ENCODE peak calls at places on chromosomes 4 and X, in seven cellular contexts. One of them, this sample, is unnamed.
A peak's percentile ranks its signal among the peaks of the same experiment; 100 is the strongest.

GRCh38 chr4:152920768-152921167 is 15.4 kb upstream of the FHDC1 start:
- DNase-seq in MCF 10A: peak; percentile 43
- DNase-seq in activated gamma-delta T cell treated with Interleukin-2 at 50 U/mL for 16 hours: no peak
- DNase-seq in fibroblast of mammary gland: peak; percentile 59
- DNase-seq in AG08396: no peak
- DNase-seq in endothelial cell: no peak
- DNase-seq in GM04504: no peak
- DNase-seq in this sample: no peak

GRCh38 chrX:16874458-16875095 is 4.4 kb upstream of the RBBP7 start:
- DNase-seq in MCF 10A: no peak
- DNase-seq in activated gamma-delta T cell treated with Interleukin-2 at 50 U/mL for 16 hours: no peak
- DNase-seq in fibroblast of mammary gland: no peak
- DNase-seq in AG08396: no peak
- DNase-seq in endothelial cell: no peak
- DNase-seq in GM04504: no peak
- DNase-seq in this sample: no peak

GRCh38 chr4:159594576-159594975 is 491.7 kb downstream of the RAPGEF2 start:
- DNase-seq in MCF 10A: no peak
- DNase-seq in activated gamma-delta T cell treated with Interleukin-2 at 50 U/mL for 16 hours: no peak
- DNase-seq in fibroblast of mammary gland: no peak
- DNase-seq in AG08396: no peak
- DNase-seq in endothelial cell: no peak
- DNase-seq in GM04504: no peak
- DNase-seq in this sample: no peak

GRCh38 chr4:6772223-6772928 is 10.2 kb upstream of the KIAA0232 start:
- DNase-seq in MCF 10A: peak; percentile 55
- DNase-seq in activated gamma-delta T cell treated with Interleukin-2 at 50 U/mL for 16 hours: no peak
- DNase-seq in fibroblast of mammary gland: no peak
- DNase-seq in AG08396: no peak
- DNase-seq in endothelial cell: no peak
- DNase-seq in GM04504: no peak
- DNase-seq in this sample: no peak

GRCh38 chr4:91826186-91826585 is 477.6 kb upstream of the GRID2 start:
- DNase-seq in MCF 10A: peak; percentile 66
- DNase-seq in activated gamma-delta T cell treated with Interleukin-2 at 50 U/mL for 16 hours: no peak
- DNase-seq in fibroblast of mammary gland: no peak
- DNase-seq in AG08396: no peak
- DNase-seq in endothelial cell: no peak
- DNase-seq in GM04504: peak; percentile 7
- DNase-seq in this sample: peak; percentile 72

GRCh38 chr4:89610236-89610635 is 226.7 kb downstream of the SNCA start:
- DNase-seq in MCF 10A: no peak
- DNase-seq in activated gamma-delta T cell treated with Interleukin-2 at 50 U/mL for 16 hours: no peak
- DNase-seq in fibroblast of mammary gland: no peak
- DNase-seq in AG08396: no peak
- DNase-seq in endothelial cell: no peak
- DNase-seq in GM04504: no peak
- DNase-seq in this sample: no peak

GRCh38 chr4:6343950-6344408 is 74.3 kb downstream of the WFS1 start:
- DNase-seq in MCF 10A: peak; percentile 84
- DNase-seq in activated gamma-delta T cell treated with Interleukin-2 at 50 U/mL for 16 hours: no peak
- DNase-seq in fibroblast of mammary gland: peak; percentile 87
- DNase-seq in AG08396: peak; percentile 55
- DNase-seq in endothelial cell: no peak
- DNase-seq in GM04504: peak; percentile 34
- DNase-seq in this sample: peak; percentile 60

GRCh38 chr4:168645933-168646768 is 149.3 kb downstream of the PALLD start:
- DNase-seq in MCF 10A: peak; percentile 20
- DNase-seq in activated gamma-delta T cell treated with Interleukin-2 at 50 U/mL for 16 hours: no peak
- DNase-seq in fibroblast of mammary gland: no peak
- DNase-seq in AG08396: no peak
- DNase-seq in endothelial cell: no peak
- DNase-seq in GM04504: no peak
- DNase-seq in this sample: no peak

GRCh38 chr4:141705048-141705746 is 68.8 kb downstream of the IL15 start:
- DNase-seq in MCF 10A: no peak
- DNase-seq in activated gamma-delta T cell treated with Interleukin-2 at 50 U/mL for 16 hours: no peak
- DNase-seq in fibroblast of mammary gland: no peak
- DNase-seq in AG08396: no peak
- DNase-seq in endothelial cell: no peak
- DNase-seq in GM04504: no peak
- DNase-seq in this sample: no peak

GRCh38 chr4:19913670-19914069 is 338.0 kb upstream of the SLIT2 start:
- DNase-seq in MCF 10A: no peak
- DNase-seq in activated gamma-delta T cell treated with Interleukin-2 at 50 U/mL for 16 hours: no peak
- DNase-seq in fibroblast of mammary gland: no peak
- DNase-seq in AG08396: no peak
- DNase-seq in endothelial cell: no peak
- DNase-seq in GM04504: no peak
- DNase-seq in this sample: peak; percentile 2

GRCh38 chr4:37951465-37952352 is 8.5 kb upstream of the PTTG2 start:
- DNase-seq in MCF 10A: no peak
- DNase-seq in activated gamma-delta T cell treated with Interleukin-2 at 50 U/mL for 16 hours: no peak
- DNase-seq in fibroblast of mammary gland: no peak
- DNase-seq in AG08396: no peak
- DNase-seq in endothelial cell: no peak
- DNase-seq in GM04504: no peak
- DNase-seq in this sample: no peak

GRCh38 chrX:68853665-68854251 is 24.9 kb downstream of the EFNB1 start:
- DNase-seq in MCF 10A: no peak
- DNase-seq in activated gamma-delta T cell treated with Interleukin-2 at 50 U/mL for 16 hours: no peak
- DNase-seq in fibroblast of mammary gland: no peak
- DNase-seq in AG08396: no peak
- DNase-seq in endothelial cell: no peak
- DNase-seq in GM04504: no peak
- DNase-seq in this sample: no peak

GRCh38 chr4:185305979-185306442 is 89.7 kb downstream of the LRP2BP start:
- DNase-seq in MCF 10A: peak; percentile 47
- DNase-seq in activated gamma-delta T cell treated with Interleukin-2 at 50 U/mL for 16 hours: no peak
- DNase-seq in fibroblast of mammary gland: peak; percentile 93
- DNase-seq in AG08396: peak; percentile 62
- DNase-seq in endothelial cell: no peak
- DNase-seq in GM04504: peak; percentile 93
- DNase-seq in this sample: peak; percentile 79

GRCh38 chr4:128130621-128131020 is 69.5 kb downstream of the LARP1B start:
- DNase-seq in MCF 10A: peak; percentile 1
- DNase-seq in activated gamma-delta T cell treated with Interleukin-2 at 50 U/mL for 16 hours: no peak
- DNase-seq in fibroblast of mammary gland: no peak
- DNase-seq in AG08396: no peak
- DNase-seq in endothelial cell: no peak
- DNase-seq in GM04504: no peak
- DNase-seq in this sample: peak; percentile 19